ENCODE peak calls at places on chromosome 10, in four cellular contexts. V is SJCRH30, U is aorta, Y is A549. M is an unnamed sample.

GRCh38 chr10:3132036-3133025 is 40.3 kb downstream of the PITRM1 start:
- DNase-seq in V (no peak), U (peak; percentile 35), Y (no peak), M (no peak)

GRCh38 chr10:79446451-79447020 is 1.1 kb upstream of the ZCCHC24 start:
- DNase-seq in V (peak; percentile 92), Y (peak; percentile 18), U (peak; percentile 86), M (peak; percentile 57)

GRCh38 chr10:79061441-79062315 is 7.1 kb upstream of the ZMIZ1 start:
- DNase-seq in U (peak; percentile 30), Y (no peak), V (no peak), M (no peak)

GRCh38 chr10:6108631-6109443 is 20.0 kb downstream of the RBM17 start:
- DNase-seq in U (no peak), V (no peak), Y (peak; percentile 65), M (no peak)

GRCh38 chr10:118107541-118107940 is 60.8 kb upstream of the RAB11FIP2 start:
- DNase-seq in Y (no peak), U (no peak), V (no peak), M (no peak)

GRCh38 chr10:31353574-31353973 is 34.6 kb downstream of the ZEB1 start:
- DNase-seq in V (no peak), U (no peak), Y (peak; percentile 43), M (peak; percentile 13)

GRCh38 chr10:97764519-97764931 is 7.3 kb downstream of the SFRP5 start:
- DNase-seq in Y (no peak), V (peak; percentile 95), U (no peak), M (no peak)

GRCh38 chr10:66746246-66746645 is 179.6 kb upstream of the LRRTM3 start:
- DNase-seq in U (no peak), Y (no peak), V (no peak), M (no peak)

GRCh38 chr10:17004801-17005380 is 124.7 kb downstream of the CUBN start:
- DNase-seq in V (no peak), U (no peak), Y (no peak), M (no peak)

GRCh38 chr10:123622381-123622780 is 43.8 kb upstream of the GPR26 start:
- DNase-seq in Y (no peak), U (no peak), V (no peak), M (peak; percentile 76)

GRCh38 chr10:84574101-84574500 is 245.7 kb downstream of the CCSER2 start:
- DNase-seq in V (no peak), U (no peak), Y (no peak), M (no peak)

GRCh38 chr10:30284860-30285594 is 64.1 kb downstream of the MTPAP start:
- DNase-seq in U (no peak), V (no peak), Y (no peak), M (peak; percentile 48)

GRCh38 chr10:74681917-74682627 is 144.3 kb upstream of the KAT6B start:
- DNase-seq in V (no peak), U (no peak), Y (no peak), M (no peak)

GRCh38 chr10:84590794-84591193 is 262.4 kb downstream of the CCSER2 start:
- DNase-seq in V (no peak), Y (no peak), U (no peak), M (no peak)

GRCh38 chr10:122548699-122549098 is 11.9 kb upstream of the DMBT1 start:
- DNase-seq in V (no peak), U (no peak), Y (no peak), M (no peak)

GRCh38 chr10:22229756-22230330 is 12.0 kb upstream of the EBLN1 start:
- DNase-seq in V (no peak), U (no peak), Y (no peak), M (no peak)

GRCh38 chr10:70634011-70634410 is 31.5 kb upstream of the PRF1 start:
- DNase-seq in Y (no peak), U (no peak), V (no peak), M (no peak)

GRCh38 chr10:21403256-21404015 is 122.0 kb downstream of the SKIDA1 start:
- DNase-seq in U (no peak), V (no peak), Y (no peak), M (no peak)

GRCh38 chr10:102673961-102674511 is 29.8 kb downstream of the TRIM8 start:
- DNase-seq in Y (no peak), U (peak; percentile 85), V (peak; percentile 91), M (no peak)

GRCh38 chr10:6802762-6803428 is 222.8 kb upstream of the PRKCQ start:
- DNase-seq in Y (no peak), U (no peak), V (no peak), M (no peak)

GRCh38 chr10:43160067-43160918 is 22.0 kb downstream of the CSGALNACT2 start:
- DNase-seq in U (no peak), V (no peak), Y (no peak), M (peak; percentile 59)

GRCh38 chr10:75428434-75429158 is 2.8 kb upstream of the LRMDA start:
- DNase-seq in Y (peak; percentile 78), V (no peak), U (no peak), M (no peak)

GRCh38 chr10:44752451-44753441 is 158.4 kb upstream of the TMEM72 start:
- DNase-seq in V (no peak), U (no peak), Y (no peak), M (peak; percentile 75)

GRCh38 chr10:80443531-80443974 is 10.6 kb upstream of the TSPAN14 start:
- DNase-seq in V (peak; percentile 70), U (no peak), Y (no peak), M (peak; percentile 26)

GRCh38 chr10:129764901-129765663 is 199.0 kb downstream of the EBF3 start:
- DNase-seq in Y (no peak), U (no peak), V (no peak), M (no peak)

GRCh38 chr10:30026578-30026977 is 32.8 kb downstream of the JCAD start:
- DNase-seq in U (no peak), Y (no peak), V (no peak), M (no peak)